ENCODE peak calls at places on chromosomes 6 and 20, in four cellular contexts. One of them, this sample, is unnamed.

GRCh38 chr6:125053809-125054208 is 91.6 kb downstream of the RNF217 start:
- DNase-seq in D341Med: no peak
- DNase-seq in stimulated activated CD8-positive, alpha-beta memory T cell treated with anti-CD3 and anti-CD28 coated beads, Interleukin-4, amount 100 ng/mL, for 48 hours: no peak
- DNase-seq in HT1080: no peak
- DNase-seq in this sample: no peak

GRCh38 chr20:44648068-44648467 is 3.4 kb downstream of the ADA start:
- DNase-seq in D341Med: no peak
- DNase-seq in stimulated activated CD8-positive, alpha-beta memory T cell treated with anti-CD3 and anti-CD28 coated beads, Interleukin-4, amount 100 ng/mL, for 48 hours: no peak
- DNase-seq in HT1080: no peak
- DNase-seq in this sample: no peak

GRCh38 chr6:151808331-151809241 is 1.1 kb downstream of the ESR1 start:
- DNase-seq in D341Med: peak; percentile 70
- DNase-seq in stimulated activated CD8-positive, alpha-beta memory T cell treated with anti-CD3 and anti-CD28 coated beads, Interleukin-4, amount 100 ng/mL, for 48 hours: no peak
- DNase-seq in HT1080: no peak
- DNase-seq in this sample: no peak

GRCh38 chr6:62283828-62284411 is 2.1 kb downstream of the KHDRBS2 start:
- DNase-seq in D341Med: no peak
- DNase-seq in stimulated activated CD8-positive, alpha-beta memory T cell treated with anti-CD3 and anti-CD28 coated beads, Interleukin-4, amount 100 ng/mL, for 48 hours: no peak
- DNase-seq in HT1080: peak; percentile 7
- DNase-seq in this sample: peak; percentile 51

GRCh38 chr6:87756858-87757257 is 54.8 kb upstream of the AKIRIN2 start:
- DNase-seq in D341Med: no peak
- DNase-seq in stimulated activated CD8-positive, alpha-beta memory T cell treated with anti-CD3 and anti-CD28 coated beads, Interleukin-4, amount 100 ng/mL, for 48 hours: peak; percentile 55
- DNase-seq in HT1080: peak; percentile 96
- DNase-seq in this sample: peak; percentile 71

GRCh38 chr6:90811596-90812226 is 224.8 kb upstream of the MAP3K7 start:
- DNase-seq in D341Med: peak; percentile 54
- DNase-seq in stimulated activated CD8-positive, alpha-beta memory T cell treated with anti-CD3 and anti-CD28 coated beads, Interleukin-4, amount 100 ng/mL, for 48 hours: no peak
- DNase-seq in HT1080: no peak
- DNase-seq in this sample: peak; percentile 20

GRCh38 chr6:33980176-33980805 is 165.6 kb downstream of the GRM4 start:
- DNase-seq in D341Med: peak; percentile 29
- DNase-seq in stimulated activated CD8-positive, alpha-beta memory T cell treated with anti-CD3 and anti-CD28 coated beads, Interleukin-4, amount 100 ng/mL, for 48 hours: no peak
- DNase-seq in HT1080: no peak
- DNase-seq in this sample: no peak

GRCh38 chr20:63009988-63010769 is 3.4 kb upstream of the BHLHE23 start:
- DNase-seq in D341Med: no peak
- DNase-seq in stimulated activated CD8-positive, alpha-beta memory T cell treated with anti-CD3 and anti-CD28 coated beads, Interleukin-4, amount 100 ng/mL, for 48 hours: peak; percentile 80
- DNase-seq in HT1080: no peak
- DNase-seq in this sample: peak; percentile 46

GRCh38 chr20:12269579-12269978 is 351.9 kb downstream of the BTBD3 start:
- DNase-seq in D341Med: no peak
- DNase-seq in stimulated activated CD8-positive, alpha-beta memory T cell treated with anti-CD3 and anti-CD28 coated beads, Interleukin-4, amount 100 ng/mL, for 48 hours: no peak
- DNase-seq in HT1080: no peak
- DNase-seq in this sample: no peak

GRCh38 chr6:134741193-134741521 is 208.7 kb downstream of the ALDH8A1 start:
- DNase-seq in D341Med: no peak
- DNase-seq in stimulated activated CD8-positive, alpha-beta memory T cell treated with anti-CD3 and anti-CD28 coated beads, Interleukin-4, amount 100 ng/mL, for 48 hours: no peak
- DNase-seq in HT1080: no peak
- DNase-seq in this sample: peak; percentile 58

GRCh38 chr6:43269273-43270007 is 26.2 kb downstream of the TTBK1 start:
- DNase-seq in D341Med: no peak
- DNase-seq in stimulated activated CD8-positive, alpha-beta memory T cell treated with anti-CD3 and anti-CD28 coated beads, Interleukin-4, amount 100 ng/mL, for 48 hours: peak; percentile 66
- DNase-seq in HT1080: no peak
- DNase-seq in this sample: no peak

GRCh38 chr20:4134861-4135379 is 119.6 kb upstream of the RNF24 start:
- DNase-seq in D341Med: no peak
- DNase-seq in stimulated activated CD8-positive, alpha-beta memory T cell treated with anti-CD3 and anti-CD28 coated beads, Interleukin-4, amount 100 ng/mL, for 48 hours: peak; percentile 35
- DNase-seq in HT1080: no peak
- DNase-seq in this sample: no peak

GRCh38 chr6:33080127-33081089 is 4.6 kb downstream of the HLA-DPB1 start:
- DNase-seq in D341Med: no peak
- DNase-seq in stimulated activated CD8-positive, alpha-beta memory T cell treated with anti-CD3 and anti-CD28 coated beads, Interleukin-4, amount 100 ng/mL, for 48 hours: no peak
- DNase-seq in HT1080: peak; percentile 82
- DNase-seq in this sample: peak; percentile 70

GRCh38 chr6:105326838-105327745 is 75.8 kb downstream of the PREP start:
- DNase-seq in D341Med: no peak
- DNase-seq in stimulated activated CD8-positive, alpha-beta memory T cell treated with anti-CD3 and anti-CD28 coated beads, Interleukin-4, amount 100 ng/mL, for 48 hours: no peak
- DNase-seq in HT1080: peak; percentile 85
- DNase-seq in this sample: peak; percentile 79

GRCh38 chr6:127302728-127303675 is 36.3 kb downstream of the RNF146 start:
- DNase-seq in D341Med: peak; percentile 42
- DNase-seq in stimulated activated CD8-positive, alpha-beta memory T cell treated with anti-CD3 and anti-CD28 coated beads, Interleukin-4, amount 100 ng/mL, for 48 hours: peak; percentile 47
- DNase-seq in HT1080: peak; percentile 45
- DNase-seq in this sample: peak; percentile 61

GRCh38 chr20:53917145-53918009 is 153.0 kb downstream of the BCAS1 start:
- DNase-seq in D341Med: no peak
- DNase-seq in stimulated activated CD8-positive, alpha-beta memory T cell treated with anti-CD3 and anti-CD28 coated beads, Interleukin-4, amount 100 ng/mL, for 48 hours: no peak
- DNase-seq in HT1080: no peak
- DNase-seq in this sample: peak; percentile 65

GRCh38 chr20:37278966-37279590 is 10.4 kb upstream of the MANBAL start:
- DNase-seq in D341Med: no peak
- DNase-seq in stimulated activated CD8-positive, alpha-beta memory T cell treated with anti-CD3 and anti-CD28 coated beads, Interleukin-4, amount 100 ng/mL, for 48 hours: no peak
- DNase-seq in HT1080: no peak
- DNase-seq in this sample: no peak

GRCh38 chr6:28765978-28766351 is 157.8 kb downstream of the TRIM27 start:
- DNase-seq in D341Med: no peak
- DNase-seq in stimulated activated CD8-positive, alpha-beta memory T cell treated with anti-CD3 and anti-CD28 coated beads, Interleukin-4, amount 100 ng/mL, for 48 hours: no peak
- DNase-seq in HT1080: no peak
- DNase-seq in this sample: no peak

GRCh38 chr6:143964667-143965066 is 43.4 kb downstream of the PLAGL1 start:
- DNase-seq in D341Med: no peak
- DNase-seq in stimulated activated CD8-positive, alpha-beta memory T cell treated with anti-CD3 and anti-CD28 coated beads, Interleukin-4, amount 100 ng/mL, for 48 hours: no peak
- DNase-seq in HT1080: no peak
- DNase-seq in this sample: no peak

GRCh38 chr6:75147512-75147911 is 58.3 kb downstream of the COL12A1 start:
- DNase-seq in D341Med: no peak
- DNase-seq in stimulated activated CD8-positive, alpha-beta memory T cell treated with anti-CD3 and anti-CD28 coated beads, Interleukin-4, amount 100 ng/mL, for 48 hours: no peak
- DNase-seq in HT1080: no peak
- DNase-seq in this sample: no peak

GRCh38 chr6:161631676-161632194 is 357.9 kb upstream of the AGPAT4 start:
- DNase-seq in D341Med: no peak
- DNase-seq in stimulated activated CD8-positive, alpha-beta memory T cell treated with anti-CD3 and anti-CD28 coated beads, Interleukin-4, amount 100 ng/mL, for 48 hours: no peak
- DNase-seq in HT1080: no peak
- DNase-seq in this sample: peak; percentile 11

GRCh38 chr6:47111685-47112084 is 69.6 kb upstream of the ADGRF1 start:
- DNase-seq in D341Med: no peak
- DNase-seq in stimulated activated CD8-positive, alpha-beta memory T cell treated with anti-CD3 and anti-CD28 coated beads, Interleukin-4, amount 100 ng/mL, for 48 hours: no peak
- DNase-seq in HT1080: peak; percentile 84
- DNase-seq in this sample: peak; percentile 93

GRCh38 chr6:35392773-35393672 is 50.7 kb downstream of the PPARD start:
- DNase-seq in D341Med: no peak
- DNase-seq in stimulated activated CD8-positive, alpha-beta memory T cell treated with anti-CD3 and anti-CD28 coated beads, Interleukin-4, amount 100 ng/mL, for 48 hours: no peak
- DNase-seq in HT1080: no peak
- DNase-seq in this sample: peak; percentile 69

GRCh38 chr20:54502179-54502578 is 26.8 kb downstream of the DOK5 start:
- DNase-seq in D341Med: no peak
- DNase-seq in stimulated activated CD8-positive, alpha-beta memory T cell treated with anti-CD3 and anti-CD28 coated beads, Interleukin-4, amount 100 ng/mL, for 48 hours: no peak
- DNase-seq in HT1080: no peak
- DNase-seq in this sample: peak; percentile 13

GRCh38 chr6:125793863-125794262 is 3.1 kb downstream of the NCOA7 start:
- DNase-seq in D341Med: no peak
- DNase-seq in stimulated activated CD8-positive, alpha-beta memory T cell treated with anti-CD3 and anti-CD28 coated beads, Interleukin-4, amount 100 ng/mL, for 48 hours: no peak
- DNase-seq in HT1080: no peak
- DNase-seq in this sample: no peak

GRCh38 chr20:31489152-31489551 is 14.1 kb downstream of the REM1 start:
- DNase-seq in D341Med: no peak
- DNase-seq in stimulated activated CD8-positive, alpha-beta memory T cell treated with anti-CD3 and anti-CD28 coated beads, Interleukin-4, amount 100 ng/mL, for 48 hours: no peak
- DNase-seq in HT1080: no peak
- DNase-seq in this sample: no peak

GRCh38 chr6:84258268-84258667 is 30.8 kb upstream of the CEP162 start:
- DNase-seq in D341Med: no peak
- DNase-seq in stimulated activated CD8-positive, alpha-beta memory T cell treated with anti-CD3 and anti-CD28 coated beads, Interleukin-4, amount 100 ng/mL, for 48 hours: no peak
- DNase-seq in HT1080: no peak
- DNase-seq in this sample: no peak

GRCh38 chr20:8972963-8973362 is 95.9 kb upstream of the PLCB4 start:
- DNase-seq in D341Med: no peak
- DNase-seq in stimulated activated CD8-positive, alpha-beta memory T cell treated with anti-CD3 and anti-CD28 coated beads, Interleukin-4, amount 100 ng/mL, for 48 hours: no peak
- DNase-seq in HT1080: no peak
- DNase-seq in this sample: no peak